ENCODE peak calls at places on chromosomes 12 and 14, in five cellular contexts. T is A549; A is RPMI7951; N is SJCRH30; F is effector CD4-positive, alpha-beta T cell. R is an unnamed sample.

GRCh38 chr14:103628684-103629502 is at the start of gene KLC1:
- DNase-seq in T (peak), A (peak), N (peak), F (peak), R (peak)

GRCh38 chr14:100037351-100037750 is 27.9 kb upstream of the EVL start:
- DNase-seq in T (no peak), A (no peak), N (no peak), F (no peak), R (no peak)

GRCh38 chr14:100285021-100285912 is 21.0 kb downstream of the SLC25A29 start:
- DNase-seq in T (peak), A (peak), N (no peak), F (peak), R (peak)

GRCh38 chr12:30691122-30691879 is 4.4 kb downstream of the IPO8 start:
- DNase-seq in T (peak), A (peak), N (peak), F (no peak), R (no peak)

GRCh38 chr12:123483602-123484273 is 25.8 kb downstream of the SNRNP35 start:
- DNase-seq in T (no peak), A (no peak), N (no peak), F (no peak), R (no peak)

GRCh38 chr12:106211973-106212372 is 35.8 kb downstream of the CKAP4 start:
- DNase-seq in T (no peak), A (no peak), N (peak), F (no peak), R (no peak)

GRCh38 chr12:131242741-131243496 is 289.2 kb downstream of the ADGRD1 start:
- DNase-seq in T (peak), A (no peak), N (peak), F (no peak), R (peak)

GRCh38 chr12:96578526-96579125 is 89.2 kb downstream of the CFAP54 start:
- DNase-seq in T (peak), A (peak), N (peak), F (no peak), R (no peak)

GRCh38 chr14:105123266-105123665 is 45.3 kb downstream of the JAG2 start:
- DNase-seq in T (no peak), A (no peak), N (no peak), F (no peak), R (no peak)

GRCh38 chr12:86712425-86712843 is 456.2 kb upstream of the MGAT4C start:
- DNase-seq in T (peak), A (peak), N (peak), F (no peak), R (peak)

GRCh38 chr14:32077081-32078029 is at the start of gene ARHGAP5:
- DNase-seq in T (no peak), A (peak), N (peak), F (peak), R (no peak)

GRCh38 chr12:120710805-120711296 is 593 bp downstream of the UNC119B start:
- DNase-seq in T (peak), A (no peak), N (peak), F (no peak), R (no peak)

GRCh38 chr14:93959239-93960107 is 16.9 kb downstream of the ASB2 start:
- DNase-seq in T (peak), A (peak), N (peak), F (peak), R (peak)

GRCh38 chr12:27190761-27191160 is 53.3 kb upstream of the STK38L start:
- DNase-seq in T (no peak), A (no peak), N (no peak), F (no peak), R (no peak)

GRCh38 chr12:93111791-93112208 is 182.7 kb upstream of the EEA1 start:
- DNase-seq in T (no peak), A (no peak), N (no peak), F (no peak), R (no peak)

GRCh38 chr12:42332301-42332894 is 6.4 kb downstream of the PPHLN1 start:
- DNase-seq in T (peak), A (peak), N (peak), F (peak), R (no peak)

GRCh38 chr14:74528406-74528805 is 34.8 kb downstream of the ISCA2 start:
- DNase-seq in T (no peak), A (no peak), N (no peak), F (no peak), R (no peak)

GRCh38 chr14:41609704-41610183 is 3.1 kb downstream of the LRFN5 start:
- DNase-seq in T (no peak), A (no peak), N (peak), F (no peak), R (no peak)

GRCh38 chr14:68719634-68720384 is 73.1 kb downstream of the ZFP36L1 start:
- DNase-seq in T (no peak), A (peak), N (no peak), F (no peak), R (no peak)

GRCh38 chr14:53715390-53715730 is 241.3 kb downstream of the BMP4 start:
- DNase-seq in T (peak), A (peak), N (no peak), F (no peak), R (no peak)

GRCh38 chr14:68283378-68284123 is 464.0 kb downstream of the RAD51B start:
- DNase-seq in T (no peak), A (no peak), N (no peak), F (peak), R (no peak)

GRCh38 chr12:102539651-102540553 is 59.5 kb upstream of the IGF1 start:
- DNase-seq in T (peak), A (peak), N (peak), F (no peak), R (no peak)

GRCh38 chr12:30753233-30753632 is 1.5 kb downstream of the CAPRIN2 start:
- DNase-seq in T (peak), A (peak), N (peak), F (no peak), R (no peak)

GRCh38 chr14:58966991-58967390 is 221.5 kb upstream of the DAAM1 start:
- DNase-seq in T (no peak), A (no peak), N (no peak), F (no peak), R (no peak)

R was measured in HL-60.